ENCODE peak calls at places on chromosomes 3 and 15, in ten cellular contexts. L is dorsolateral prefrontal cortex, T is neural crest cell, P is lung, O is HFFc6, N is OCI-LY7, R is suprapubic skin, Y is vagina, J is foreskin fibroblast, H is RWPE1. I is an unnamed sample.

GRCh38 chr3:39869890-39870289 is 60.5 kb downstream of the MYRIP start:
- DNase-seq in L (no peak), T (no peak), R (no peak), P (no peak), H (no peak), O (no peak), J (no peak), Y (no peak), N (no peak), I (no peak)

GRCh38 chr3:73508330-73508954 is 116.3 kb downstream of the PDZRN3 start:
- DNase-seq in P (peak; percentile 50), L (no peak), R (no peak), Y (no peak), N (peak; percentile 60), J (peak; percentile 83), H (peak; percentile 39), O (peak; percentile 62), T (peak; percentile 46), I (no peak)

GRCh38 chr3:14228611-14229470 is 50.2 kb downstream of the LSM3 start:
- DNase-seq in J (peak; percentile 58), Y (peak; percentile 25), R (no peak), P (no peak), T (no peak), H (no peak), N (peak; percentile 64), O (peak; percentile 18), L (no peak), I (no peak)

GRCh38 chr15:35195649-35196048 is 110.6 kb upstream of the NANOGP8 start:
- DNase-seq in R (no peak), O (no peak), L (no peak), P (no peak), H (no peak), T (no peak), J (no peak), Y (no peak), N (no peak), I (no peak)

GRCh38 chr3:10322355-10322715 is 1.4 kb upstream of the SEC13 start:
- DNase-seq in R (no peak), L (peak; percentile 12), J (no peak), O (no peak), H (peak; percentile 8), T (no peak), N (peak; percentile 64), Y (no peak), P (no peak), I (no peak)

GRCh38 chr3:134749802-134750553 is 45.1 kb upstream of the EPHB1 start:
- DNase-seq in R (no peak), P (peak; percentile 13), O (no peak), T (no peak), L (no peak), H (no peak), J (no peak), Y (peak; percentile 52), N (no peak), I (no peak)

GRCh38 chr15:67967871-67968423 is 86.2 kb upstream of the PIAS1 start:
- DNase-seq in Y (no peak), P (peak; percentile 83), H (peak; percentile 26), O (peak; percentile 45), T (peak; percentile 73), N (no peak), R (peak; percentile 72), J (peak; percentile 80), L (peak; percentile 83), I (peak; percentile 82)

GRCh38 chr3:42668793-42669217 is 15.3 kb downstream of the ZBTB47 start:
- DNase-seq in O (no peak), J (peak; percentile 35), H (no peak), R (no peak), P (no peak), T (no peak), Y (no peak), N (no peak), L (no peak), I (no peak)

GRCh38 chr3:171157980-171158379 is 131.5 kb upstream of the SLC2A2 start:
- DNase-seq in L (no peak), O (no peak), R (no peak), J (no peak), Y (no peak), T (no peak), N (no peak), P (no peak), H (no peak), I (no peak)

GRCh38 chr3:42829628-42830436 is 20.6 kb downstream of the ACKR2 start:
- DNase-seq in L (no peak), H (no peak), R (no peak), O (no peak), P (no peak), Y (no peak), N (no peak), T (no peak), J (no peak), I (no peak)

GRCh38 chr3:67790043-67790442 is 135.6 kb upstream of the SUCLG2 start:
- DNase-seq in Y (no peak), H (peak; percentile 3), J (peak; percentile 60), T (peak; percentile 48), N (peak; percentile 54), L (no peak), P (no peak), R (no peak), O (peak; percentile 47), I (no peak)

GRCh38 chr3:100893590-100893989 is 99.6 kb downstream of the ABI3BP start:
- DNase-seq in H (no peak), P (no peak), T (no peak), L (no peak), Y (no peak), R (no peak), O (peak; percentile 42), N (no peak), J (peak; percentile 70), I (no peak)

GRCh38 chr3:99866167-99866810 is 48.6 kb downstream of the CMSS1 start:
- DNase-seq in L (no peak), O (peak; percentile 69), P (no peak), R (no peak), Y (no peak), J (peak; percentile 81), N (no peak), H (no peak), T (no peak), I (no peak)

GRCh38 chr3:58899159-58899952 is 150.5 kb downstream of the CFAP20DC start:
- DNase-seq in H (peak; percentile 1), O (no peak), P (peak; percentile 49), L (no peak), J (peak; percentile 59), N (no peak), T (no peak), Y (no peak), R (peak; percentile 74), I (no peak)

GRCh38 chr3:149611149-149611548 is 46.7 kb downstream of the WWTR1 start:
- DNase-seq in L (no peak), O (no peak), R (no peak), P (no peak), J (no peak), N (no peak), H (no peak), Y (no peak), T (no peak), I (no peak)

GRCh38 chr15:74037171-74038117 is 42.9 kb downstream of the PML start:
- DNase-seq in Y (peak; percentile 82), O (no peak), P (no peak), H (no peak), L (no peak), T (no peak), J (no peak), N (no peak), R (peak; percentile 51), I (no peak)
- TF ChIP-seq CTCF in Y (no peak), O (peak; percentile 29), P (no peak), H (no peak), L (no peak), T (peak; percentile 9), J (no peak), N (peak; percentile 1), R (no peak), I (no peak)

GRCh38 chr3:71511446-71511845 is 72.1 kb downstream of the FOXP1 start:
- DNase-seq in Y (no peak), N (no peak), R (no peak), T (no peak), O (no peak), J (no peak), P (no peak), H (no peak), L (no peak), I (no peak)

GRCh38 chr3:71512000-71512399 is 71.5 kb downstream of the FOXP1 start:
- DNase-seq in P (no peak), N (peak; percentile 77), R (no peak), O (no peak), J (no peak), L (no peak), T (no peak), Y (no peak), H (no peak), I (no peak)

GRCh38 chr3:71509024-71509423 is 74.5 kb downstream of the FOXP1 start:
- DNase-seq in P (no peak), H (no peak), J (no peak), N (no peak), T (no peak), O (peak; percentile 14), Y (no peak), R (no peak), L (no peak), I (no peak)

GRCh38 chr3:71511037-71511436 is 72.5 kb downstream of the FOXP1 start:
- DNase-seq in L (no peak), N (peak; percentile 37), Y (no peak), H (no peak), R (no peak), T (no peak), P (no peak), J (peak; percentile 46), O (peak; percentile 49), I (no peak)

DNA sequence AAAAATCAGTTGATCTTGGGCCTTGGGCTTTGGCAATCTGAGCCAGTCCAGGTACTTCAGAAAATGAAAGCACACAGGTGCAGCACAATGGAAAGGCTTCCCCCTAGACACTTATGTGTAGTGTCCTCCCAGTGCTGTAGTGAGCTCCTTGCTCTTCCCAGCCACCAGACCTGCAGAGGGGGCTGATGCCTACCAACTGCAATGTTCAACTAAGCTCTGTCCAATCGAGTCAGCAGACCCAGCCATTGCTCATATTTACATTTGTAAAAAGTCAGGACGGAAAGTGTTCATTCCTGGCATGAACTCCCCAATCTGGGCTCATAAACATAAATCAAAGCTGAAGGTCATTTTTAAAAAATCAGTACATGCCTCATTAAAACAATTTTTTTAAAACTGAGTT is 73.0 kb downstream of the FOXP1 start:
- DNase-seq in N (peak; percentile 68), L (no peak), H (no peak), T (no peak), P (no peak), O (peak; percentile 54), Y (no peak), R (no peak), J (no peak), I (no peak)
- TF ChIP-seq CTCF in N (peak; percentile 55), L (no peak), H (no peak), T (no peak), P (no peak), O (peak; percentile 53), Y (no peak), R (no peak), J (peak; percentile 18), I (no peak)

GRCh38 chr15:33311312-33311971 is 675 bp downstream of the RYR3 start:
- DNase-seq in N (no peak), Y (no peak), J (no peak), R (no peak), O (no peak), P (no peak), H (no peak), L (peak; percentile 40), T (peak; percentile 11), I (no peak)
- TF ChIP-seq CTCF in N (no peak), Y (no peak), J (no peak), R (no peak), O (no peak), P (no peak), H (no peak), L (peak; percentile 32), T (no peak), I (no peak)

GRCh38 chr3:127254730-127255129 is 33.1 kb downstream of the PRR20G start:
- DNase-seq in T (no peak), H (peak; percentile 40), J (no peak), O (no peak), R (no peak), N (peak; percentile 1), Y (peak; percentile 20), P (no peak), L (no peak), I (no peak)
- TF ChIP-seq CTCF in T (peak; percentile 48), H (peak; percentile 13), J (peak; percentile 29), O (peak; percentile 64), R (peak; percentile 6), N (peak; percentile 43), Y (no peak), P (no peak), L (peak; percentile 24), I (no peak)

I was measured in mesothelial cell of epicardium.